ENCODE peak calls at places on chromosomes 5 and 9, in eight cellular contexts. Z is WTC11; Q is endothelial cell; Y is activated T-helper 1 cell treated with anti-CD3 and anti-CD28 coated beads, Interleukin-2, amount 50 U/mL, for 16 hours; B is NCI-H2029; S is nephron progenitor cell; V is anterior cingulate cortex; U is kidney. O is an unnamed sample.

GRCh38 chr9:119369670-119370366 is 583 bp upstream of the BRINP1 start:
- DNase-seq in Z (no peak), Q (no peak), Y (no peak), B (no peak), S (no peak), V (no peak), U (no peak), O (no peak)

GRCh38 chr9:81128701-81129100 is 560.6 kb downstream of the TLE1 start:
- DNase-seq in Z (no peak), Q (no peak), Y (no peak), B (no peak), S (no peak), V (no peak), U (no peak), O (no peak)

GRCh38 chr5:108481355-108481931 is 99.5 kb upstream of the FBXL17 start:
- DNase-seq in Z (no peak), Q (no peak), Y (no peak), B (no peak), S (no peak), V (no peak), U (no peak), O (peak)

GRCh38 chr5:109164001-109164400 is 245.8 kb downstream of the PJA2 start:
- DNase-seq in Z (no peak), Q (no peak), Y (no peak), B (no peak), S (no peak), V (no peak), U (no peak), O (no peak)

GRCh38 chr5:159951387-159951786 is 35.1 kb downstream of the ADRA1B start:
- DNase-seq in Z (peak), Q (peak), Y (no peak), B (no peak), S (peak), V (no peak), U (no peak), O (no peak)

GRCh38 chr9:3391414-3391813 is 134.4 kb downstream of the RFX3 start:
- DNase-seq in Z (no peak), Q (no peak), Y (no peak), B (no peak), S (no peak), V (no peak), U (no peak), O (no peak)

GRCh38 chr5:131814990-131815389 is 18.2 kb upstream of the FNIP1 start:
- DNase-seq in Z (no peak), Q (no peak), Y (no peak), B (no peak), S (no peak), V (no peak), U (no peak), O (no peak)

GRCh38 chr9:88777498-88778312 is 213.6 kb upstream of the S1PR3 start:
- DNase-seq in Z (no peak), Q (peak), Y (no peak), B (no peak), S (peak), V (no peak), U (peak), O (no peak)

GRCh38 chr5:143057580-143057999 is 287.4 kb downstream of the ARHGAP26 start:
- DNase-seq in Z (no peak), Q (no peak), Y (no peak), B (no peak), S (no peak), V (no peak), U (no peak), O (no peak)

GRCh38 chr5:172585114-172585513 is 55.9 kb upstream of the NEURL1B start:
- DNase-seq in Z (no peak), Q (no peak), Y (no peak), B (no peak), S (no peak), V (no peak), U (no peak), O (no peak)

GRCh38 chr9:27600254-27600653 is 27.0 kb upstream of the C9orf72 start:
- DNase-seq in Z (no peak), Q (no peak), Y (no peak), B (no peak), S (no peak), V (no peak), U (no peak), O (no peak)

GRCh38 chr5:173515526-173515925 is 100.9 kb downstream of the BOD1 start:
- DNase-seq in Z (no peak), Q (no peak), Y (no peak), B (no peak), S (no peak), V (no peak), U (no peak), O (no peak)

GRCh38 chr5:61440596-61440995 is 108.5 kb downstream of the ZSWIM6 start:
- DNase-seq in Z (no peak), Q (no peak), Y (no peak), B (no peak), S (no peak), V (no peak), U (no peak), O (no peak)

GRCh38 chr5:54309237-54309636 is 1.1 kb downstream of the ARL15 start:
- DNase-seq in Z (no peak), Q (no peak), Y (no peak), B (no peak), S (no peak), V (peak), U (no peak), O (peak)

O was measured in cerebellum.